ENCODE peak calls at places on chromosomes 1 and 21, in eight cellular contexts. One of them, this sample, is unnamed.
A peak's percentile ranks its signal among the peaks of the same experiment; 100 is the strongest.

GRCh38 chr1:201399352-201400126 is 415 bp upstream of the LAD1 start:
- DNase-seq in Caco-2: peak; percentile 89
- DNase-seq in astrocyte of the cerebellum: no peak
- DNase-seq in HFF-Myc: no peak
- DNase-seq in GM06990: no peak
- DNase-seq in cardiac muscle cell: peak; percentile 57
- DNase-seq in A673: no peak
- DNase-seq in cardiac fibroblast: no peak
- DNase-seq in this sample: no peak

GRCh38 chr1:12370241-12370980 is 140.6 kb downstream of the VPS13D start:
- DNase-seq in Caco-2: no peak
- DNase-seq in astrocyte of the cerebellum: no peak
- DNase-seq in HFF-Myc: no peak
- DNase-seq in GM06990: no peak
- DNase-seq in cardiac muscle cell: no peak
- DNase-seq in A673: no peak
- DNase-seq in cardiac fibroblast: no peak
- DNase-seq in this sample: no peak

GRCh38 chr1:41668967-41669366 is 184.5 kb upstream of the EDN2 start:
- DNase-seq in Caco-2: no peak
- DNase-seq in astrocyte of the cerebellum: no peak
- DNase-seq in HFF-Myc: no peak
- DNase-seq in GM06990: no peak
- DNase-seq in cardiac muscle cell: no peak
- DNase-seq in A673: no peak
- DNase-seq in cardiac fibroblast: no peak
- DNase-seq in this sample: no peak

GRCh38 chr21:46545363-46545762 is 59.5 kb downstream of the S100B start:
- DNase-seq in Caco-2: no peak
- DNase-seq in astrocyte of the cerebellum: no peak
- DNase-seq in HFF-Myc: no peak
- DNase-seq in GM06990: no peak
- DNase-seq in cardiac muscle cell: no peak
- DNase-seq in A673: no peak
- DNase-seq in cardiac fibroblast: no peak
- DNase-seq in this sample: no peak

GRCh38 chr1:162905759-162906158 is 44.8 kb upstream of the CCDC190 start:
- DNase-seq in Caco-2: no peak
- DNase-seq in astrocyte of the cerebellum: peak; percentile 46
- DNase-seq in HFF-Myc: peak; percentile 39
- DNase-seq in GM06990: no peak
- DNase-seq in cardiac muscle cell: no peak
- DNase-seq in A673: peak; percentile 74
- DNase-seq in cardiac fibroblast: peak; percentile 78
- DNase-seq in this sample: peak; percentile 59

GRCh38 chr1:224860488-224860887 is 69.0 kb upstream of the DNAH14 start:
- DNase-seq in Caco-2: no peak
- DNase-seq in astrocyte of the cerebellum: no peak
- DNase-seq in HFF-Myc: no peak
- DNase-seq in GM06990: no peak
- DNase-seq in cardiac muscle cell: no peak
- DNase-seq in A673: no peak
- DNase-seq in cardiac fibroblast: no peak
- DNase-seq in this sample: no peak

GRCh38 chr1:207316141-207316540 is 5.3 kb upstream of the CD55 start:
- DNase-seq in Caco-2: peak; percentile 65
- DNase-seq in astrocyte of the cerebellum: no peak
- DNase-seq in HFF-Myc: no peak
- DNase-seq in GM06990: no peak
- DNase-seq in cardiac muscle cell: no peak
- DNase-seq in A673: no peak
- DNase-seq in cardiac fibroblast: no peak
- DNase-seq in this sample: no peak

GRCh38 chr1:5379176-5379759 is 613.0 kb downstream of the NPHP4 start:
- DNase-seq in Caco-2: no peak
- DNase-seq in astrocyte of the cerebellum: no peak
- DNase-seq in HFF-Myc: no peak
- DNase-seq in GM06990: no peak
- DNase-seq in cardiac muscle cell: no peak
- DNase-seq in A673: no peak
- DNase-seq in cardiac fibroblast: no peak
- DNase-seq in this sample: no peak

GRCh38 chr1:241081473-241081872 is 275.5 kb downstream of the RGS7 start:
- DNase-seq in Caco-2: no peak
- DNase-seq in astrocyte of the cerebellum: no peak
- DNase-seq in HFF-Myc: no peak
- DNase-seq in GM06990: no peak
- DNase-seq in cardiac muscle cell: no peak
- DNase-seq in A673: no peak
- DNase-seq in cardiac fibroblast: no peak
- DNase-seq in this sample: peak; percentile 13

DNA sequence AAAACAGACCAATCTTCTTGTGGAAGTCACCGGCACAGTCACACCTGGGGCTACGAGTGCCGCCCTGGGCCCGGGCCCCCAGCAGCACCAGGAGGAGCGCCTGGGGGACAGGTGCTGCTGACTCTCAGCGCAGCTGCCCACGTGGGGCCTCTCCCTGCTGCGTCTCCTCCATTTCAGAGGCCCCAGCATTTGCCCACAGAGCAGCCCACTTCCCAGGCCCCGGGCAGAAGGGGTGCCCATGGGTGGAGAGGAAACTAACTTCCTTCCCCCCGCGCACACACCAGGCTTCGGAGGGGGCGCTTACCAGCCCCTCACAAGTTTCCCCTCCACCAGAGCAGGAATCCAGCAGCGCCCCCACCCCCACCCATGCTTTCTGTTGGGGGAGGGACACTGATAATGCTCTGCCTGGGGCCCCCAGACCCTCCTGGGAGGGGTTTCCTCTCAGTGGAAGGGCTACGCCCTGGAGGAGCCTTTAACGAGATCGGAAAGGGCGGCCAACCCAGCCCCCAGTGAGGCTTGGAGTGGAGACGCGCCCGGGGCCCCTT is 440 bp downstream of the TNFRSF25 start:
- DNase-seq in Caco-2: no peak
- DNase-seq in astrocyte of the cerebellum: no peak
- DNase-seq in HFF-Myc: no peak
- DNase-seq in GM06990: no peak
- DNase-seq in cardiac muscle cell: no peak
- DNase-seq in A673: no peak
- DNase-seq in cardiac fibroblast: no peak
- DNase-seq in this sample: no peak
- H3K4me3 ChIP-seq in Caco-2: no peak overlapping the region
- H3K4me3 ChIP-seq in astrocyte of the cerebellum: no peak overlapping the region
- H3K4me3 ChIP-seq in HFF-Myc: no peak overlapping the region
- H3K4me3 ChIP-seq in GM06990: no peak overlapping the region
- H3K4me3 ChIP-seq in cardiac muscle cell: no peak overlapping the region
- H3K4me3 ChIP-seq in A673: no peak overlapping the region
- H3K4me3 ChIP-seq in cardiac fibroblast: no peak overlapping the region
- H3K4me3 ChIP-seq in this sample: no peak overlapping the region

GRCh38 chr1:197927908-197928665 is 10.9 kb downstream of the LHX9 start:
- DNase-seq in Caco-2: no peak
- DNase-seq in astrocyte of the cerebellum: no peak
- DNase-seq in HFF-Myc: no peak
- DNase-seq in GM06990: no peak
- DNase-seq in cardiac muscle cell: no peak
- DNase-seq in A673: no peak
- DNase-seq in cardiac fibroblast: no peak
- DNase-seq in this sample: no peak
- H3K4me3 ChIP-seq in Caco-2: no peak overlapping the region
- H3K4me3 ChIP-seq in astrocyte of the cerebellum: no peak overlapping the region
- H3K4me3 ChIP-seq in HFF-Myc: no peak overlapping the region
- H3K4me3 ChIP-seq in GM06990: no peak overlapping the region
- H3K4me3 ChIP-seq in cardiac muscle cell: peak overlapping the region; percentile 25
- H3K4me3 ChIP-seq in A673: no peak overlapping the region
- H3K4me3 ChIP-seq in cardiac fibroblast: no peak overlapping the region
- H3K4me3 ChIP-seq in this sample: no peak overlapping the region

GRCh38 chr1:33636209-33636608 is 163.8 kb downstream of the ZSCAN20 start:
- DNase-seq in Caco-2: no peak
- DNase-seq in astrocyte of the cerebellum: no peak
- DNase-seq in HFF-Myc: no peak
- DNase-seq in GM06990: no peak
- DNase-seq in cardiac muscle cell: no peak
- DNase-seq in A673: no peak
- DNase-seq in cardiac fibroblast: no peak
- DNase-seq in this sample: no peak

GRCh38 chr1:33634143-33634542 is 161.7 kb downstream of the ZSCAN20 start:
- DNase-seq in Caco-2: no peak
- DNase-seq in astrocyte of the cerebellum: no peak
- DNase-seq in HFF-Myc: no peak
- DNase-seq in GM06990: no peak
- DNase-seq in cardiac muscle cell: no peak
- DNase-seq in A673: no peak
- DNase-seq in cardiac fibroblast: no peak
- DNase-seq in this sample: no peak

GRCh38 chr1:33635336-33636012 is 163.0 kb downstream of the ZSCAN20 start:
- DNase-seq in Caco-2: no peak
- DNase-seq in astrocyte of the cerebellum: no peak
- DNase-seq in HFF-Myc: no peak
- DNase-seq in GM06990: no peak
- DNase-seq in cardiac muscle cell: no peak
- DNase-seq in A673: no peak
- DNase-seq in cardiac fibroblast: no peak
- DNase-seq in this sample: no peak

GRCh38 chr1:33634806-33635205 is 162.4 kb downstream of the ZSCAN20 start:
- DNase-seq in Caco-2: no peak
- DNase-seq in astrocyte of the cerebellum: no peak
- DNase-seq in HFF-Myc: no peak
- DNase-seq in GM06990: no peak
- DNase-seq in cardiac muscle cell: peak; percentile 62
- DNase-seq in A673: peak; percentile 61
- DNase-seq in cardiac fibroblast: peak; percentile 17
- DNase-seq in this sample: no peak

DNA sequence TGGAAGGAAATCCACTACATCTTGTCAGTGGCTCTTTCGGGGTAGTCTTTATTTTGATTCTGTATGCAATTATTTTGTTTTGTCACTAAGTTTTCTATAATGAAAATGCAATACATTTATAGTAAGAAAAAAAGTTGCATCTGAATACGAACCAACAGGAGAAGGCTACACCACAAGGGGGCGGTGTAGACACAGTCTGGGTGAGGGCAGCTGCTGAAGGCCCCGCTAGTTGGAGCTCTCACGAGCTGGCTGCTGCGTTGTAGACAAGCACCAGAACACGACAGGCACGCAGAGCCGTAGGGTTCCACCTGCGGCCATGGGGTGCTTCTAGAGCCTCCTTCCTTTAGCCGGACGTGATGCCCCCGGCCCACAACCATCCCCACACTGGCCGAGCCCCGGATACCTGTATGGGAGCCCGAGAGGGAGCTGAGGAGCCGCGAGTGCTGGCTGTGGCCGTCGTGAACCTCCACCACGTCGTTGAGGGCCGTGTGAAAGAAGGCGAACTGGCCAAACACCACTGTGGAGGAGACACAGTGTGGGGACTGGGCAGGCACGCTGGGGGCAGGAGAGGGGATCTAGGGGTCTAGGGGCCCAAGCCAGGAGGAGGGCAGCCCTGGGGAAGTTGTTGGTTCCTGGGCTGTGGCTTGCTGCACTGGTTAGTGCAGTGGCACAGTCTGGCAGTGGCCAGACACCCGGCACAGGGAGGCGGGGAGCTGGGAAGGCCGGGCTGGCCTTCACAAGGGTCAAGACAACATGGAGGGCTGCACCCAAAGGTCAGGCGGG is 160.8 kb downstream of the ZSCAN20 start:
- DNase-seq in Caco-2: peak; percentile 81
- DNase-seq in astrocyte of the cerebellum: peak; percentile 74
- DNase-seq in HFF-Myc: peak; percentile 67
- DNase-seq in GM06990: peak; percentile 35
- DNase-seq in cardiac muscle cell: peak; percentile 94
- DNase-seq in A673: peak; percentile 92
- DNase-seq in cardiac fibroblast: peak; percentile 85
- DNase-seq in this sample: peak; percentile 28
- H3K4me3 ChIP-seq in Caco-2: no peak overlapping the region
- H3K4me3 ChIP-seq in astrocyte of the cerebellum: no peak overlapping the region
- H3K4me3 ChIP-seq in HFF-Myc: no peak overlapping the region
- H3K4me3 ChIP-seq in GM06990: no peak overlapping the region
- H3K4me3 ChIP-seq in cardiac muscle cell: no peak overlapping the region
- H3K4me3 ChIP-seq in A673: no peak overlapping the region
- H3K4me3 ChIP-seq in cardiac fibroblast: no peak overlapping the region
- H3K4me3 ChIP-seq in this sample: no peak overlapping the region

GRCh38 chr1:27000817-27001460 is 7.4 kb downstream of the TRNP1 start:
- DNase-seq in Caco-2: no peak
- DNase-seq in astrocyte of the cerebellum: no peak
- DNase-seq in HFF-Myc: no peak
- DNase-seq in GM06990: no peak
- DNase-seq in cardiac muscle cell: no peak
- DNase-seq in A673: no peak
- DNase-seq in cardiac fibroblast: peak; percentile 69
- DNase-seq in this sample: peak; percentile 48

GRCh38 chr1:26999440-26999987 is 6.0 kb downstream of the TRNP1 start:
- DNase-seq in Caco-2: peak; percentile 87
- DNase-seq in astrocyte of the cerebellum: peak; percentile 96
- DNase-seq in HFF-Myc: peak; percentile 94
- DNase-seq in GM06990: no peak
- DNase-seq in cardiac muscle cell: peak; percentile 89
- DNase-seq in A673: peak; percentile 42
- DNase-seq in cardiac fibroblast: peak; percentile 99
- DNase-seq in this sample: peak; percentile 98

GRCh38 chr1:27000092-27000816 is 6.8 kb downstream of the TRNP1 start:
- DNase-seq in Caco-2: no peak
- DNase-seq in astrocyte of the cerebellum: no peak
- DNase-seq in HFF-Myc: no peak
- DNase-seq in GM06990: no peak
- DNase-seq in cardiac muscle cell: no peak
- DNase-seq in A673: no peak
- DNase-seq in cardiac fibroblast: no peak
- DNase-seq in this sample: no peak

GRCh38 chr1:26996665-26997064 is 3.2 kb downstream of the TRNP1 start:
- DNase-seq in Caco-2: no peak
- DNase-seq in astrocyte of the cerebellum: no peak
- DNase-seq in HFF-Myc: no peak
- DNase-seq in GM06990: no peak
- DNase-seq in cardiac muscle cell: no peak
- DNase-seq in A673: no peak
- DNase-seq in cardiac fibroblast: no peak
- DNase-seq in this sample: no peak

DNA sequence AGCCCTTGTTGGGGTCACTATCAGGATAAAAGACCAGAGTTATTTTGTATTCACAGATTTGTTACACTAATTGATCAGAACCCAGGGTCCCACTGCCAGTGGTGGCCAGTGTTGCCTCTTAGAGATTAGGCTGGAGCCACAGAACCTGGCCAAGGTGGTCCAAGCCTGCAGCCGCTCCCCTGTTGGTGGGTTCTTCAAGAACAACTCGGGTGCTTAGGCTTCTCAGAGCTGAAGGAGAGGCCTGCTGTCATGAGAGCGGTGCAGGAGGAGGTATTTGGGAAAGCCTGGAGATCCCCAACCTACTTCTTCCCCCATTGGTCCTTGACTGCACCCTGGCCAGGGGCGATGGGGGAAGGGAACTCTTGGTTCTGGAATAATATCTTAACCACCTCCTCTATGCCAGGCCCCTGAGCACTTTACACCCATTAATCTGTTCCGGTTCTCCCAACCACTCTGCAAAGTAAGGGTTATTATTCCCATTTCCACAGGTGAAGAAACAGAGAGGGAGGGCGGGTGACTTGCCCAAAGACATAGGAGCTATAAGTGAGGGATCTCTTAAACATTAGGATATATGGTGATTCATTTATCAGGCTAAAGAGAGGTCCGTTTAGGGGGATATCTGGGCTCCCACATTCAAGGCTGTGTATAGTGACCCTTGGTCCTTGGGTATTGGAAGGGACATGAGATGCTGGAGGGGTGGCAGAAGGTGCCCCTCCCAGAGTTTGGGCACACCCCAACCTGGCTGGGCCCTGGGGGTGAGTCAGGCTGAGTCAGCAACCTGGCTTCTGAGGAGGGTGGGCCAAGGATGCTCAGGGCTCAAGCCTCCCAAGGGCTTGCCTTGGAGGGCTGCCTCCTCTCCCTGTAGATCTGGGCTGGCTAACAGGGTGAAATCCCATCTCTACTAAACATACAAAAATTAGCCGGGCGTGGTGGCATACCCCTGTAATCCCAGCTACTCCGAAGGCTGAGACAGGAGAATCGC is 5.1 kb downstream of the TRNP1 start:
- DNase-seq in Caco-2: no peak
- DNase-seq in astrocyte of the cerebellum: no peak
- DNase-seq in HFF-Myc: no peak
- DNase-seq in GM06990: no peak
- DNase-seq in cardiac muscle cell: no peak
- DNase-seq in A673: no peak
- DNase-seq in cardiac fibroblast: no peak
- DNase-seq in this sample: no peak
- H3K4me3 ChIP-seq in Caco-2: no peak overlapping the region
- H3K4me3 ChIP-seq in astrocyte of the cerebellum: no peak overlapping the region
- H3K4me3 ChIP-seq in HFF-Myc: peak overlapping the region; percentile 91
- H3K4me3 ChIP-seq in GM06990: no peak overlapping the region
- H3K4me3 ChIP-seq in cardiac muscle cell: no peak overlapping the region
- H3K4me3 ChIP-seq in A673: no peak overlapping the region
- H3K4me3 ChIP-seq in cardiac fibroblast: no peak overlapping the region
- H3K4me3 ChIP-seq in this sample: peak overlapping the region; percentile 20

This sample was measured in skeletal muscle cell.